ENCODE peak calls at places on chromosomes 5 and 9, in four cellular contexts. Z is uterus, D is IMR-90, L is kidney. E is an unnamed sample.
A peak's percentile ranks its signal among the peaks of the same experiment; 100 is the strongest.

GRCh38 chr9:108272350-108272899 is 583.4 kb downstream of the ACTL7B start:
- DNase-seq in D (peak; percentile 39), L (peak; percentile 67), Z (peak; percentile 22), E (peak; percentile 62)

GRCh38 chr5:40333459-40334241 is 346.1 kb upstream of the PTGER4 start:
- DNase-seq in L (no peak), Z (no peak), D (peak; percentile 43), E (no peak)

GRCh38 chr9:95379630-95380029 is 62.1 kb upstream of the FANCC start:
- DNase-seq in Z (no peak), L (no peak), D (no peak), E (no peak)

GRCh38 chr9:69333716-69334115 is 8.7 kb downstream of the ENTREP1 start:
- DNase-seq in D (no peak), Z (no peak), L (no peak), E (no peak)

GRCh38 chr9:124164800-124165199 is 92.9 kb upstream of the NEK6 start:
- DNase-seq in L (no peak), Z (peak; percentile 22), D (no peak), E (no peak)

GRCh38 chr5:59040007-59040803 is 457.3 kb downstream of the RAB3C start:
- DNase-seq in L (no peak), D (no peak), Z (no peak), E (no peak)

GRCh38 chr9:24351258-24351657 is 194.4 kb downstream of the IZUMO3 start:
- DNase-seq in Z (no peak), D (no peak), L (no peak), E (no peak)

GRCh38 chr5:33205727-33206410 is 234.9 kb upstream of the TARS1 start:
- DNase-seq in L (no peak), D (no peak), Z (no peak), E (no peak)

GRCh38 chr9:137313956-137314560 is 12.0 kb upstream of the NRARP start:
- DNase-seq in L (peak; percentile 70), D (no peak), Z (no peak), E (peak; percentile 22)

GRCh38 chr9:137311171-137311970 is 9.3 kb upstream of the NRARP start:
- DNase-seq in D (peak; percentile 33), L (peak; percentile 94), Z (no peak), E (peak; percentile 90)

GRCh38 chr9:137311971-137312851 is 10.1 kb upstream of the NRARP start:
- DNase-seq in Z (peak; percentile 14), D (no peak), L (peak; percentile 69), E (no peak)

GRCh38 chr9:137313326-137313920 is 11.4 kb upstream of the NRARP start:
- DNase-seq in D (no peak), Z (no peak), L (no peak), E (no peak)

GRCh38 chr9:137312852-137313325 is 10.8 kb upstream of the NRARP start:
- DNase-seq in L (peak; percentile 75), D (no peak), Z (no peak), E (no peak)
- H3K27ac ChIP-seq in L (no peak overlapping the region), D (no peak overlapping the region), Z (no peak overlapping the region), E (no peak overlapping the region)

GRCh38 chr9:133058051-133058450 is 3.7 kb upstream of the CEL start:
- DNase-seq in L (peak; percentile 55), Z (no peak), D (no peak), E (no peak)

GRCh38 chr9:133055788-133056420 is 5.9 kb upstream of the CEL start:
- DNase-seq in D (no peak), L (peak; percentile 37), Z (no peak), E (no peak)

GRCh38 chr9:133056533-133056932 is 5.2 kb upstream of the CEL start:
- DNase-seq in Z (no peak), L (peak; percentile 43), D (no peak), E (no peak)

GRCh38 chr9:133057553-133057952 is 4.2 kb upstream of the CEL start:
- DNase-seq in Z (no peak), D (no peak), L (peak; percentile 15), E (no peak)

DNA sequence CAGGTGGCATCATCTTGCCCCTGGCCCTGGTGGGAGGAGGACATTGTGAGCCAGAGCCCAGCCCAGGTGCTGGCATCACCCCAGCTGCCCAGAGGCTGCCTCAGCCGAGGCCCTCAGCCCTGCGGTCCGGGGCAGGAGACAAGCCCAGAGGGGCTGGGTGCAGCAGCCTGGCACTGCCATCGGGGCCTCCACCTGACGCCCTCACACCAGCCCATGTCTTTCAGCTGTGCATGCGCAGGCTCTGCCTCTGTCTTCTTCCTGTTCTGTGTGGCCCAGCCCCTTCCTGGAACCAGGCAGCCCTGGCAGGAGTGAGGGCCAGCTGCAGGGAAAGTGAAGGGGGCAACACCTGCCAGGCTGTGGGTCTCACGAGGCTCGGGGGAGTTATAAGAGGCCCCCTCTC is 4.8 kb upstream of the CEL start:
- DNase-seq in L (peak; percentile 64), D (no peak), Z (no peak), E (no peak)
- H3K27ac ChIP-seq in L (no peak overlapping the region), D (no peak overlapping the region), Z (no peak overlapping the region), E (no peak overlapping the region)

DNA sequence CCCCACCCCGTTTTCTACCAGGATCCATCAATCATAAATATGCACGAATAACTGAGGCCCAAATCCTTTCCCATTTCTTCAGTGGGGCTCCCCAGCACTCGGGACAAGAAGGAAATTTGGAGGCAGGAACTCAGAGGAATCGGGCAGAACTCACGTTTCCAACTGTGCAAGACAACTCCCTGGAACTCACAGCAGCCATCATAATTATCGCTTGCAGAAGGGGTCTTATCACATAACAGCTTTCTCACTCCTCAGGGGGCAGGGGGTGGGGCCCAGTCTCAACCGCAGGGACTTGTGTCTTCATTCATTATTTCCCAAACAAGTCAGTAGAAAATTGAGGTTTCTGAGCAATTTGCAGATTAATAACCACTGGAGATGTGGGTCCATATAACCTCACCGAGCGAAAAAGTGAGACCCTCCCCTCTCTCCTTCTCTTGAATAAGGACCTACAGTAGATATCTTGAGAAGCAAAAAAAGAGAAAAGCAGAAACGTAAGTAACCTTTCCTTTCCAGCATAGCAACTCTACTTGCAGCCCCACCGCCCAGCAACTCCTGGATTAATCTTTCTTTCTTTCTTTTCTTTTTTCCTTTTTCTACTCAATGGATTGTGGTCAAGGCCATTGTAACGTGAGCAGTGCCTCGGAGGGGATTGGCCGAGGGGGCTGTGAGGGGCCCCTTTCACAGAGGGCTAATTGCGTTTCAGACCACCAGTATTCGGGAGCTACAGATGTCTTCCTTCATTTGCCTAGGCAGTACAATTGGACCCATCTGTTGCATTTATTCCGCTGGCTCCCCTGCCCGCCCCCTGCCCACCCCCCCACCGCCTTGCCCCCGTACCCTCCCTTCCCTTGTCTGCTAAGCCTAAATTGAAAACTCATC is 24.7 kb upstream of the TIFAB start:
- DNase-seq in D (no peak), L (peak; percentile 24), Z (no peak), E (peak; percentile 10)
- H3K27ac ChIP-seq in D (no peak overlapping the region), L (no peak overlapping the region), Z (no peak overlapping the region), E (no peak overlapping the region)

GRCh38 chr5:98963019-98963418 is 34.2 kb upstream of the CHD1 start:
- DNase-seq in Z (no peak), L (no peak), D (no peak), E (no peak)
- H3K27ac ChIP-seq in Z (no peak overlapping the region), L (no peak overlapping the region), D (no peak overlapping the region), E (no peak overlapping the region)

GRCh38 chr5:10594591-10595210 is 30.8 kb downstream of the ANKRD33B start:
- DNase-seq in Z (no peak), D (peak; percentile 49), L (no peak), E (no peak)
- H3K27ac ChIP-seq in Z (peak overlapping the region; percentile 74), D (peak overlapping the region; percentile 60), L (peak overlapping the region; percentile 84), E (peak overlapping the region; percentile 71)

E was measured in stomach.